ENCODE peak calls at places on chromosomes 2 and 18, in five cellular contexts. One of them, this sample, is unnamed.

GRCh38 chr18:34358923-34359322 is 134.2 kb upstream of the NOL4 start:
- DNase-seq in IMR-90: no peak
- DNase-seq in fibroblast of lung: no peak
- DNase-seq in mesendoderm: peak; percentile 10
- DNase-seq in neural progenitor cell: no peak
- DNase-seq in this sample: no peak

GRCh38 chr2:221468288-221468687 is 103.8 kb downstream of the EPHA4 start:
- DNase-seq in mesendoderm: peak; percentile 59
- DNase-seq in neural progenitor cell: peak; percentile 79
- DNase-seq in IMR-90: no peak
- DNase-seq in fibroblast of lung: no peak
- DNase-seq in this sample: no peak

GRCh38 chr2:236769981-236770671 is 200.5 kb downstream of the ACKR3 start:
- DNase-seq in neural progenitor cell: no peak
- DNase-seq in mesendoderm: peak; percentile 95
- DNase-seq in IMR-90: peak; percentile 87
- DNase-seq in fibroblast of lung: peak; percentile 100
- DNase-seq in this sample: peak; percentile 98

GRCh38 chr2:55157474-55157884 is 74.6 kb downstream of the CLHC1 start:
- DNase-seq in neural progenitor cell: no peak
- DNase-seq in IMR-90: peak; percentile 63
- DNase-seq in fibroblast of lung: peak; percentile 54
- DNase-seq in mesendoderm: peak; percentile 70
- DNase-seq in this sample: no peak

GRCh38 chr2:166106431-166107015 is 21.3 kb downstream of the SCN1A start:
- DNase-seq in neural progenitor cell: peak; percentile 63
- DNase-seq in fibroblast of lung: no peak
- DNase-seq in mesendoderm: peak; percentile 66
- DNase-seq in IMR-90: peak; percentile 23
- DNase-seq in this sample: no peak

GRCh38 chr2:64910972-64911433 is 78.2 kb upstream of the SLC1A4 start:
- DNase-seq in mesendoderm: no peak
- DNase-seq in neural progenitor cell: no peak
- DNase-seq in IMR-90: no peak
- DNase-seq in fibroblast of lung: no peak
- DNase-seq in this sample: no peak

GRCh38 chr2:56148825-56149224 is 35.0 kb upstream of the CCDC85A start:
- DNase-seq in neural progenitor cell: no peak
- DNase-seq in mesendoderm: no peak
- DNase-seq in IMR-90: no peak
- DNase-seq in fibroblast of lung: no peak
- DNase-seq in this sample: no peak

GRCh38 chr2:15588329-15588919 is 3.2 kb upstream of the DDX1 start:
- DNase-seq in IMR-90: peak; percentile 54
- DNase-seq in neural progenitor cell: peak; percentile 72
- DNase-seq in mesendoderm: peak; percentile 67
- DNase-seq in fibroblast of lung: peak; percentile 49
- DNase-seq in this sample: no peak

GRCh38 chr2:24329700-24330099 is 30.6 kb downstream of the ITSN2 start:
- DNase-seq in mesendoderm: no peak
- DNase-seq in IMR-90: no peak
- DNase-seq in neural progenitor cell: no peak
- DNase-seq in fibroblast of lung: no peak
- DNase-seq in this sample: no peak

GRCh38 chr18:11115268-11115667 is 34.1 kb downstream of the PIEZO2 start:
- DNase-seq in fibroblast of lung: peak; percentile 37
- DNase-seq in mesendoderm: no peak
- DNase-seq in IMR-90: peak; percentile 84
- DNase-seq in neural progenitor cell: no peak
- DNase-seq in this sample: no peak

GRCh38 chr2:172109670-172110421 is 7.1 kb upstream of the DLX2 start:
- DNase-seq in fibroblast of lung: no peak
- DNase-seq in neural progenitor cell: peak; percentile 51
- DNase-seq in IMR-90: no peak
- DNase-seq in mesendoderm: peak; percentile 43
- DNase-seq in this sample: no peak

GRCh38 chr2:200161458-200161857 is 145.0 kb upstream of the SPATS2L start:
- DNase-seq in neural progenitor cell: no peak
- DNase-seq in mesendoderm: peak; percentile 84
- DNase-seq in IMR-90: no peak
- DNase-seq in fibroblast of lung: no peak
- DNase-seq in this sample: no peak

GRCh38 chr2:160940699-160941098 is 219.5 kb upstream of the TANK start:
- DNase-seq in fibroblast of lung: no peak
- DNase-seq in neural progenitor cell: no peak
- DNase-seq in IMR-90: peak; percentile 38
- DNase-seq in mesendoderm: no peak
- DNase-seq in this sample: no peak

GRCh38 chr2:238286095-238286494 is 2.3 kb downstream of the PER2 start:
- DNase-seq in neural progenitor cell: no peak
- DNase-seq in mesendoderm: no peak
- DNase-seq in IMR-90: no peak
- DNase-seq in fibroblast of lung: no peak
- DNase-seq in this sample: no peak

GRCh38 chr2:17879137-17879912 is 858 bp downstream of the KCNS3 start:
- DNase-seq in fibroblast of lung: peak; percentile 52
- DNase-seq in neural progenitor cell: peak; percentile 93
- DNase-seq in IMR-90: peak; percentile 33
- DNase-seq in mesendoderm: peak; percentile 95
- DNase-seq in this sample: peak; percentile 60

GRCh38 chr2:109336296-109336695 is 207.3 kb downstream of the SH3RF3 start:
- DNase-seq in mesendoderm: no peak
- DNase-seq in IMR-90: no peak
- DNase-seq in neural progenitor cell: no peak
- DNase-seq in fibroblast of lung: no peak
- DNase-seq in this sample: no peak

GRCh38 chr2:84631047-84631446 is 114.7 kb downstream of the DNAH6 start:
- DNase-seq in mesendoderm: peak; percentile 34
- DNase-seq in neural progenitor cell: peak; percentile 38
- DNase-seq in IMR-90: peak; percentile 53
- DNase-seq in fibroblast of lung: peak; percentile 63
- DNase-seq in this sample: peak; percentile 8

GRCh38 chr2:100588071-100588786 is 25.4 kb downstream of the PDCL3 start:
- DNase-seq in fibroblast of lung: peak; percentile 75
- DNase-seq in IMR-90: peak; percentile 66
- DNase-seq in neural progenitor cell: no peak
- DNase-seq in mesendoderm: no peak
- DNase-seq in this sample: peak; percentile 27

GRCh38 chr2:24269270-24269669 is 91.1 kb downstream of the ITSN2 start:
- DNase-seq in fibroblast of lung: peak; percentile 16
- DNase-seq in mesendoderm: no peak
- DNase-seq in IMR-90: peak; percentile 26
- DNase-seq in neural progenitor cell: no peak
- DNase-seq in this sample: no peak

GRCh38 chr2:231348703-231349373 is 46.7 kb upstream of the B3GNT7 start:
- DNase-seq in mesendoderm: no peak
- DNase-seq in neural progenitor cell: no peak
- DNase-seq in fibroblast of lung: no peak
- DNase-seq in IMR-90: peak; percentile 74
- DNase-seq in this sample: peak; percentile 40

GRCh38 chr2:66679422-66679821 is 244.5 kb downstream of the MEIS1 start:
- DNase-seq in fibroblast of lung: no peak
- DNase-seq in mesendoderm: peak; percentile 60
- DNase-seq in IMR-90: no peak
- DNase-seq in neural progenitor cell: peak; percentile 80
- DNase-seq in this sample: no peak

DNA sequence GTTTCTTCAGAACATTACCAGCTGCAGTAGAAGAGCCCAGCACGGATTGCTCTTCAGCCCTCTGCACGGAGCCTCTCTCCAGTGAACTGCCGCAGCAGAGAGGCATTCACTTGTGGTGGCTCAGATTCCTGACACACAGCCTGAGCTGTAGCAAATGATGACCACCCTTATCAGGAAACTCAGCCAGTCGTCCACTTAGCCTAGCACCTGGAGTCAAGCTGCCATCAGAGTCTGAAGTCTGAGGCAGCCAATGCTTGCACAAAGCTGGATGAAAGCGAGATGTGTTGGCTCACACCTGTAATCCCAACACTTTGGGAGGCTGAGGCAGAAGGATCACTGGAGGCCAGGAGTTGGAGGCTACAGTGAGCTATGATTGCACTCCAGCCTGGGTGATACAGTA is 11.7 kb upstream of the SAG start:
- DNase-seq in neural progenitor cell: no peak
- DNase-seq in mesendoderm: no peak
- DNase-seq in IMR-90: no peak
- DNase-seq in fibroblast of lung: no peak
- DNase-seq in this sample: no peak
- H3K9ac ChIP-seq in neural progenitor cell: no peak overlapping the region
- H3K9ac ChIP-seq in mesendoderm: no peak overlapping the region
- H3K9ac ChIP-seq in IMR-90: no peak overlapping the region
- H3K9ac ChIP-seq in fibroblast of lung: no peak overlapping the region
- H3K9ac ChIP-seq in this sample: no peak overlapping the region

GRCh38 chr2:42028571-42029148 is 19.2 kb upstream of the PKDCC start:
- DNase-seq in neural progenitor cell: no peak
- DNase-seq in IMR-90: no peak
- DNase-seq in fibroblast of lung: peak; percentile 45
- DNase-seq in mesendoderm: peak; percentile 32
- DNase-seq in this sample: no peak
- H3K9ac ChIP-seq in neural progenitor cell: no peak overlapping the region
- H3K9ac ChIP-seq in IMR-90: no peak overlapping the region
- H3K9ac ChIP-seq in fibroblast of lung: no peak overlapping the region
- H3K9ac ChIP-seq in mesendoderm: no peak overlapping the region
- H3K9ac ChIP-seq in this sample: no peak overlapping the region

DNA sequence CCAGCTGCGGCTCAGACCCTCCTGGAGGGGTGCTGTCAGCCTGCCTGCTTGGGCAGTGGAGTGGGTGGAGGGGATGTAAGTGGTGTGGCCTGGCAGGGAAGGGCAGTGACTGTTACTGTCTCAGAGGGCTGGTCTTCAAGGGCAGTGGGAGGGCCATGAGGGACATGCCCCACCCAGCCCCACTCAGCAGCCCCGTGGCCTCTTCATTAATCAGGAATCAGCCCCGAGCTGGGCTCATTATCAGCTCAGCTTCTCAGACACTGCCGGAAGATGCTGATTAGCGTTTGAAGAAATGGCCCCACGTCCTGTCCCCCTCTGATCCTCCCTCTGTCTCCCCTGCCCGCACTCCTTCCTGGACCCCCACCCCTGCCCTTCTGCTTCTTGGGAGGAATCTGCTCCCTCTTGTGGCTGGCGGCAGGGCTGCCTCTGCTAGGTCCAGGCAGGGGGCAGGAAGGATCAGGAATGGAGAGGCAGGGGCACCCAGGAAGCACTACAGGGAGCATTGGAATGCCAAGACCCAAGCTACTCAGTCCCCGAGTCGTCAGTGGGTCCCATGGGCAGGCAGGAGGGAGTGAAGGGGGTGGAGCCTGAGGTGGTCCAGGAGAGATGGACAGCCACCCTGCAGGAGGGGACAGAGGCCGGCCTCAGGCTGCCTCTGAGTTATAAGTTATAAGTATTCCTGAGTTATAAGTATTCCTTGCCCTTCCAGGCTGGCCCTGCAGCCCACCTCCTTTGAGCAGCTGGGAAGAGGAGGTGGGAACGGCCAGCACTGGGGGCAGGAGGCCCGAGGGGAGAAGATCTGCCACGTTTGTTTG is 7.0 kb downstream of the ASIC4 start:
- DNase-seq in mesendoderm: peak; percentile 92
- DNase-seq in fibroblast of lung: peak; percentile 56
- DNase-seq in IMR-90: peak; percentile 37
- DNase-seq in neural progenitor cell: peak; percentile 80
- DNase-seq in this sample: no peak
- H3K9ac ChIP-seq in mesendoderm: peak overlapping the region; percentile 44
- H3K9ac ChIP-seq in fibroblast of lung: no peak overlapping the region
- H3K9ac ChIP-seq in IMR-90: peak overlapping the region; percentile 36
- H3K9ac ChIP-seq in neural progenitor cell: no peak overlapping the region
- H3K9ac ChIP-seq in this sample: no peak overlapping the region

DNA sequence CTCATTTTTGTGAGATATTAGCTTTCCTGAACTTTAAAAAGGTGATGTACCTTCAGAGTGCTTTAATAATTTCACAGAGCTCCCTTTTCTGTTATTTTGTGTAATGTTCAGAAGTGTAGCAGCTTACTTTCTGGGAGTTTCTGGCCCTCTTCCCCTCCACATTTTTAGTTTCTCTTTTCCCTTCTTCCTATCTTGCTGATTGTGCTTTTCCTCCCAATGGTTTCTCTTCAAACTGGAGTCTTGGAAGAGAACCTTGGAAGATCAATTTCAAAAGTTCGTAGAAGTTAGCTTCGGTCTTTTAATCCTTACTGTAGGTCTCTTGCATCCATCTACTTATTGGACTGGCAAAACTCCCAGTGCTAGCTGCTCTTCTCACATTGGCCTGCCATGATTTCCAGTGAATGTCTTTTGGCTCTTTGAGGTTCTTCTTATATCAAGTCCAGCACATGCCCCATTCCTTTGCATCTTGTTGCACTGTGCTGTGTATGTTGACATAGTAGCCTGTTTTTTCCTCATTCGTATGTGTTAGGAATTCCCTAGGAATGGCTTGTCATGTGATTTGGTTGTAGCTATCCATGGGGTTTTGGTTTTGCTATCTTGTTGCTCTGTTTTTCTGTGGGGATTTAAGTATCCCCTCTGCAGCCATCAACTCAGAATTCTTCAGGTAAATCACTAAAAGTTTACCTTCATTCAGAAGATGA is 7.8 kb downstream of the CCNT2 start:
- DNase-seq in IMR-90: peak; percentile 20
- DNase-seq in neural progenitor cell: no peak
- DNase-seq in fibroblast of lung: peak; percentile 7
- DNase-seq in mesendoderm: peak; percentile 28
- DNase-seq in this sample: peak; percentile 5
- H3K9ac ChIP-seq in IMR-90: no peak overlapping the region
- H3K9ac ChIP-seq in neural progenitor cell: no peak overlapping the region
- H3K9ac ChIP-seq in fibroblast of lung: no peak overlapping the region
- H3K9ac ChIP-seq in mesendoderm: no peak overlapping the region
- H3K9ac ChIP-seq in this sample: no peak overlapping the region

GRCh38 chr2:188303363-188304031 is 11.8 kb downstream of the GULP1 start:
- DNase-seq in neural progenitor cell: peak; percentile 73
- DNase-seq in IMR-90: peak; percentile 71
- DNase-seq in fibroblast of lung: peak; percentile 87
- DNase-seq in mesendoderm: peak; percentile 98
- DNase-seq in this sample: peak; percentile 88

GRCh38 chr2:188306271-188306670 is 14.6 kb downstream of the GULP1 start:
- DNase-seq in fibroblast of lung: no peak
- DNase-seq in neural progenitor cell: no peak
- DNase-seq in IMR-90: no peak
- DNase-seq in mesendoderm: no peak
- DNase-seq in this sample: no peak

GRCh38 chr2:188307850-188308283 is 16.2 kb downstream of the GULP1 start:
- DNase-seq in IMR-90: no peak
- DNase-seq in neural progenitor cell: no peak
- DNase-seq in mesendoderm: no peak
- DNase-seq in fibroblast of lung: no peak
- DNase-seq in this sample: no peak

GRCh38 chr2:188308483-188308882 is 16.8 kb downstream of the GULP1 start:
- DNase-seq in IMR-90: no peak
- DNase-seq in fibroblast of lung: peak; percentile 50
- DNase-seq in neural progenitor cell: no peak
- DNase-seq in mesendoderm: no peak
- DNase-seq in this sample: no peak

GRCh38 chr2:188305271-188305670 is 13.6 kb downstream of the GULP1 start:
- DNase-seq in fibroblast of lung: no peak
- DNase-seq in IMR-90: no peak
- DNase-seq in mesendoderm: no peak
- DNase-seq in neural progenitor cell: peak; percentile 2
- DNase-seq in this sample: no peak
- H3K9ac ChIP-seq in fibroblast of lung: no peak overlapping the region
- H3K9ac ChIP-seq in IMR-90: no peak overlapping the region
- H3K9ac ChIP-seq in mesendoderm: no peak overlapping the region
- H3K9ac ChIP-seq in neural progenitor cell: no peak overlapping the region
- H3K9ac ChIP-seq in this sample: no peak overlapping the region

This sample was measured in trophoblast cell.